ENCODE peak calls at places on chromosomes 5 and 9, in nine cellular contexts. U, S, C, E, T, Y, F, H and L are unnamed samples.

GRCh38 chr5:111680737-111681413 is 76.1 kb downstream of the NREP start:
- DNase-seq in U (peak; percentile 98), S (peak; percentile 90), C (no peak), E (peak; percentile 98), T (no peak), Y (peak; percentile 76), F (no peak), H (peak; percentile 98), L (no peak)

GRCh38 chr5:178460598-178461425 is 129.4 kb downstream of the COL23A1 start:
- DNase-seq in U (peak; percentile 37), S (peak; percentile 61), C (peak; percentile 75), E (peak; percentile 7), T (peak; percentile 54), Y (peak; percentile 86), F (peak; percentile 46), H (peak; percentile 39), L (peak; percentile 57)

GRCh38 chr5:143213231-143213850 is 190.1 kb downstream of the NR3C1 start:
- DNase-seq in U (no peak), S (no peak), C (no peak), E (peak; percentile 50), T (no peak), Y (no peak), F (no peak), H (peak; percentile 57), L (no peak)

GRCh38 chr5:160297776-160298175 is 14.6 kb downstream of the CCNJL start:
- DNase-seq in U (no peak), S (no peak), C (no peak), E (no peak), T (no peak), Y (no peak), F (no peak), H (no peak), L (no peak)

GRCh38 chr9:131999692-132000551 is 79.7 kb downstream of the MED27 start:
- DNase-seq in U (peak; percentile 87), S (no peak), C (no peak), E (peak; percentile 87), T (no peak), Y (no peak), F (no peak), H (peak; percentile 68), L (no peak)

GRCh38 chr5:151696470-151697061 is 9.9 kb upstream of the SPARC start:
- DNase-seq in U (peak; percentile 76), S (no peak), C (no peak), E (peak; percentile 99), T (no peak), Y (peak; percentile 77), F (no peak), H (peak; percentile 99), L (no peak)

GRCh38 chr9:108108802-108109448 is 619.4 kb upstream of the KLF4 start:
- DNase-seq in U (no peak), S (no peak), C (peak; percentile 63), E (no peak), T (no peak), Y (no peak), F (no peak), H (peak; percentile 37), L (no peak)

GRCh38 chr5:170527998-170528397 is 24.2 kb downstream of the KCNIP1 start:
- DNase-seq in U (no peak), S (no peak), C (no peak), E (no peak), T (no peak), Y (no peak), F (no peak), H (no peak), L (no peak)

GRCh38 chr9:35723426-35723825 is 8.6 kb downstream of the TLN1 start:
- DNase-seq in U (no peak), S (no peak), C (no peak), E (no peak), T (no peak), Y (no peak), F (no peak), H (no peak), L (no peak)

GRCh38 chr5:431711-432050 is 11.3 kb upstream of the EXOC3 start:
- DNase-seq in U (no peak), S (no peak), C (no peak), E (no peak), T (no peak), Y (no peak), F (no peak), H (no peak), L (no peak)

GRCh38 chr9:7500521-7500920 is 299.1 kb downstream of the DMAC1 start:
- DNase-seq in U (no peak), S (no peak), C (no peak), E (no peak), T (no peak), Y (no peak), F (no peak), H (no peak), L (no peak)

GRCh38 chr5:173327948-173328895 is at the start of gene STC2:
- DNase-seq in U (peak; percentile 63), S (peak; percentile 97), C (peak; percentile 20), E (peak; percentile 91), T (peak; percentile 88), Y (no peak), F (no peak), H (peak; percentile 91), L (peak; percentile 81)

GRCh38 chr5:31967461-31967860 is 206.7 kb downstream of the GOLPH3 start:
- DNase-seq in U (no peak), S (no peak), C (no peak), E (no peak), T (no peak), Y (no peak), F (no peak), H (no peak), L (no peak)

GRCh38 chr5:8943301-8943700 is 602.6 kb downstream of the SEMA5A start:
- DNase-seq in U (peak; percentile 49), S (no peak), C (no peak), E (no peak), T (no peak), Y (no peak), F (no peak), H (peak; percentile 73), L (no peak)

GRCh38 chr5:177474845-177475562 is 1.6 kb upstream of the DBN1 start:
- DNase-seq in U (no peak), S (no peak), C (no peak), E (no peak), T (no peak), Y (no peak), F (no peak), H (no peak), L (no peak)

GRCh38 chr5:56052735-56053134 is 58.0 kb upstream of the IL6ST start:
- DNase-seq in U (no peak), S (no peak), C (no peak), E (no peak), T (no peak), Y (no peak), F (no peak), H (no peak), L (no peak)

GRCh38 chr5:95399034-95399433 is 7.9 kb downstream of the FAM81B start:
- DNase-seq in U (no peak), S (no peak), C (no peak), E (no peak), T (no peak), Y (no peak), F (no peak), H (no peak), L (no peak)

GRCh38 chr5:133489632-133490031 is 122.7 kb downstream of the FSTL4 start:
- DNase-seq in U (peak; percentile 4), S (no peak), C (peak; percentile 6), E (no peak), T (no peak), Y (no peak), F (no peak), H (no peak), L (no peak)

GRCh38 chr9:133713211-133713959 is 24.8 kb downstream of the SARDH start:
- DNase-seq in U (no peak), S (no peak), C (no peak), E (no peak), T (no peak), Y (no peak), F (no peak), H (no peak), L (no peak)

GRCh38 chr5:180159756-180160155 is 49.3 kb downstream of the RASGEF1C start:
- DNase-seq in U (no peak), S (no peak), C (no peak), E (no peak), T (no peak), Y (peak; percentile 47), F (no peak), H (peak; percentile 33), L (no peak)

GRCh38 chr5:120164989-120165388 is 299.1 kb upstream of the PRR16 start:
- DNase-seq in U (no peak), S (no peak), C (no peak), E (no peak), T (no peak), Y (no peak), F (no peak), H (no peak), L (no peak)

GRCh38 chr5:139660916-139661814 is 13.0 kb downstream of the CXXC5 start:
- DNase-seq in U (peak; percentile 85), S (peak; percentile 82), C (peak; percentile 97), E (peak; percentile 97), T (no peak), Y (peak; percentile 86), F (peak; percentile 86), H (peak; percentile 93), L (no peak)

GRCh38 chr9:100352201-100352726 is 478 bp downstream of the TEX10 start:
- DNase-seq in U (no peak), S (peak; percentile 8), C (peak; percentile 75), E (peak; percentile 18), T (no peak), Y (peak; percentile 72), F (peak; percentile 14), H (peak; percentile 18), L (no peak)